ENCODE peak calls at places on chromosomes 5 and 9, in eight cellular contexts. W is stimulated activated CD4-positive, alpha-beta T cell treated with anti-CD3 and anti-CD28 coated beads, Interleukin-15, amount 100 ng/mL, for 1 hour; Q is adrenal gland; H is lung microvascular endothelial cell; K is occipital lobe; V is Ammon's horn; I is NCI-H774; R is stimulated activated effector memory CD8-positive, alpha-beta T cell treated with anti-CD3 and anti-CD28 coated beads, Interleukin-12 subunit alpha, Interleukin-12 subunit beta, amount 100 ng/mL, for 72 hours. D is an unnamed sample.

GRCh38 chr5:140251527-140251973 is 51.4 kb downstream of the PFDN1 start:
- DNase-seq in W (peak), Q (peak), H (peak), K (no peak), V (no peak), I (no peak), R (peak), D (no peak)

GRCh38 chr9:75889577-75889976 is 896 bp upstream of the PCSK5 start:
- DNase-seq in W (no peak), Q (no peak), H (peak), K (no peak), V (no peak), I (no peak), R (no peak), D (no peak)

GRCh38 chr5:128493657-128494329 is 44.3 kb downstream of the FBN2 start:
- DNase-seq in W (no peak), Q (no peak), H (no peak), K (no peak), V (no peak), I (no peak), R (no peak), D (no peak)

GRCh38 chr9:123354806-123355508 is 1.0 kb upstream of the CRB2 start:
- DNase-seq in W (no peak), Q (no peak), H (no peak), K (no peak), V (no peak), I (no peak), R (no peak), D (no peak)

GRCh38 chr9:137150485-137151060 is 11.6 kb downstream of the GRIN1 start:
- DNase-seq in W (no peak), Q (no peak), H (no peak), K (no peak), V (no peak), I (peak), R (no peak), D (no peak)

GRCh38 chr5:177351392-177352329 is at the start of gene LMAN2:
- DNase-seq in W (peak), Q (peak), H (peak), K (peak), V (peak), I (peak), R (peak), D (peak)

GRCh38 chr5:2001300-2001699 is 118.6 kb upstream of the IRX4 start:
- DNase-seq in W (no peak), Q (no peak), H (no peak), K (no peak), V (no peak), I (no peak), R (no peak), D (no peak)

GRCh38 chr9:86968258-86968920 is 21.1 kb upstream of the GAS1 start:
- DNase-seq in W (no peak), Q (no peak), H (no peak), K (no peak), V (no peak), I (no peak), R (no peak), D (no peak)

GRCh38 chr9:130117816-130118632 is 54.2 kb upstream of the NCS1 start:
- DNase-seq in W (no peak), Q (peak), H (peak), K (peak), V (no peak), I (no peak), R (no peak), D (no peak)

GRCh38 chr9:113352411-113352810 is 3.1 kb downstream of the BSPRY start:
- DNase-seq in W (no peak), Q (no peak), H (no peak), K (no peak), V (no peak), I (no peak), R (no peak), D (no peak)

GRCh38 chr5:32852535-32852934 is 141.4 kb downstream of the NPR3 start:
- DNase-seq in W (no peak), Q (peak), H (peak), K (no peak), V (no peak), I (no peak), R (no peak), D (no peak)

GRCh38 chr5:130135506-130135905 is 231.2 kb downstream of the CHSY3 start:
- DNase-seq in W (no peak), Q (no peak), H (no peak), K (no peak), V (no peak), I (no peak), R (no peak), D (no peak)

GRCh38 chr5:133249593-133249992 is 197.8 kb downstream of the HSPA4 start:
- DNase-seq in W (no peak), Q (no peak), H (no peak), K (no peak), V (no peak), I (no peak), R (no peak), D (no peak)

GRCh38 chr5:74233571-74233970 is 407.0 kb downstream of the ENC1 start:
- DNase-seq in W (no peak), Q (no peak), H (no peak), K (no peak), V (no peak), I (no peak), R (no peak), D (no peak)

GRCh38 chr5:178271726-178272479 is 39.3 kb upstream of the PHYKPL start:
- DNase-seq in W (no peak), Q (no peak), H (no peak), K (no peak), V (no peak), I (no peak), R (no peak), D (no peak)

GRCh38 chr5:134088291-134088690 is 26.2 kb upstream of the TCF7 start:
- DNase-seq in W (no peak), Q (no peak), H (no peak), K (no peak), V (no peak), I (no peak), R (no peak), D (no peak)

GRCh38 chr5:111792659-111793058 is 35.7 kb upstream of the NREP start:
- DNase-seq in W (no peak), Q (no peak), H (no peak), K (no peak), V (no peak), I (no peak), R (no peak), D (no peak)

GRCh38 chr5:14954620-14955343 is 83.2 kb upstream of the ANKH start:
- DNase-seq in W (no peak), Q (no peak), H (no peak), K (no peak), V (no peak), I (no peak), R (no peak), D (no peak)

GRCh38 chr5:478355-478981 is 35.5 kb downstream of the EXOC3 start:
- DNase-seq in W (no peak), Q (no peak), H (no peak), K (no peak), V (no peak), I (no peak), R (no peak), D (no peak)

GRCh38 chr9:128361296-128361980 is 9.7 kb upstream of the URM1 start:
- DNase-seq in W (no peak), Q (no peak), H (peak), K (no peak), V (no peak), I (no peak), R (no peak), D (no peak)

GRCh38 chr9:109181284-109181683 is 14.2 kb upstream of the FRRS1L start:
- DNase-seq in W (no peak), Q (no peak), H (no peak), K (no peak), V (no peak), I (no peak), R (no peak), D (no peak)

GRCh38 chr5:23763170-23763569 is 255.8 kb downstream of the PRDM9 start:
- DNase-seq in W (no peak), Q (no peak), H (no peak), K (no peak), V (no peak), I (no peak), R (no peak), D (no peak)

GRCh38 chr9:69918317-69918716 is 97.7 kb downstream of the CFAP95 start:
- DNase-seq in W (no peak), Q (peak), H (no peak), K (no peak), V (no peak), I (no peak), R (no peak), D (no peak)

GRCh38 chr5:125012727-125013451 is 266.4 kb upstream of the ZNF608 start:
- DNase-seq in W (no peak), Q (peak), H (no peak), K (no peak), V (no peak), I (no peak), R (no peak), D (no peak)

GRCh38 chr5:14671414-14671813 is 6.9 kb downstream of the OTULIN start:
- DNase-seq in W (no peak), Q (no peak), H (peak), K (no peak), V (no peak), I (peak), R (no peak), D (no peak)

GRCh38 chr9:76886318-76886717 is 19.6 kb downstream of the PRUNE2 start:
- DNase-seq in W (no peak), Q (no peak), H (no peak), K (no peak), V (no peak), I (no peak), R (no peak), D (no peak)

GRCh38 chr5:117089001-117089400 is 514.4 kb upstream of the SEMA6A start:
- DNase-seq in W (no peak), Q (no peak), H (no peak), K (no peak), V (no peak), I (no peak), R (no peak), D (no peak)

GRCh38 chr5:131515348-131515747 is 119.7 kb downstream of the RAPGEF6 start:
- DNase-seq in W (no peak), Q (no peak), H (no peak), K (no peak), V (no peak), I (no peak), R (no peak), D (no peak)

GRCh38 chr5:76083555-76084495 is 642 bp downstream of the SV2C start:
- DNase-seq in W (no peak), Q (no peak), H (no peak), K (no peak), V (no peak), I (no peak), R (peak), D (no peak)

GRCh38 chr9:90300901-90301688 is 341.5 kb downstream of the DIRAS2 start:
- DNase-seq in W (no peak), Q (peak), H (no peak), K (peak), V (peak), I (peak), R (no peak), D (peak)

GRCh38 chr9:6686396-6686795 is 40.9 kb upstream of the GLDC start:
- DNase-seq in W (no peak), Q (peak), H (peak), K (no peak), V (peak), I (no peak), R (no peak), D (no peak)

GRCh38 chr5:16792278-16793275 is 143.5 kb downstream of the MYO10 start:
- DNase-seq in W (no peak), Q (no peak), H (no peak), K (no peak), V (no peak), I (no peak), R (no peak), D (no peak)

GRCh38 chr5:160039810-160040470 is 31.0 kb downstream of the TTC1 start:
- DNase-seq in W (no peak), Q (no peak), H (no peak), K (no peak), V (no peak), I (no peak), R (no peak), D (no peak)